ENCODE peak calls at places on chromosomes 12 and 14, in seven cellular contexts. B is endothelial cell of umbilical vein, D is IMR-90, K is ovary, X is lower lobe of right lung, Z is foreskin keratinocyte, V is brain microvascular endothelial cell. O is an unnamed sample.

GRCh38 chr14:88848571-88848970 is 24.1 kb downstream of the TTC8 start:
- DNase-seq in Z (no peak), K (no peak), B (no peak), D (peak; percentile 51), X (no peak), V (no peak), O (no peak)

GRCh38 chr14:50953497-50953896 is 9.2 kb upstream of the PYGL start:
- DNase-seq in V (no peak), X (no peak), D (no peak), Z (no peak), K (no peak), B (no peak), O (no peak)

GRCh38 chr12:100955139-100955538 is 160.6 kb downstream of the ANO4 start:
- DNase-seq in D (peak; percentile 79), K (no peak), Z (no peak), V (peak; percentile 63), X (no peak), B (peak; percentile 45), O (no peak)

GRCh38 chr14:90697577-90698206 is 118.5 kb downstream of the TTC7B start:
- DNase-seq in X (peak; percentile 84), B (peak; percentile 76), Z (no peak), D (peak; percentile 72), V (peak; percentile 56), K (peak; percentile 85), O (peak; percentile 86)

GRCh38 chr12:103769240-103769945 is 71.6 kb downstream of the NT5DC3 start:
- DNase-seq in V (no peak), X (no peak), B (no peak), Z (no peak), D (no peak), K (no peak), O (no peak)

GRCh38 chr12:38711055-38711454 is 194.3 kb downstream of the CPNE8 start:
- DNase-seq in D (no peak), Z (no peak), B (no peak), V (no peak), K (no peak), X (no peak), O (no peak)

GRCh38 chr12:12823308-12823707 is 10.2 kb downstream of the DDX47 start:
- DNase-seq in D (peak; percentile 89), B (peak; percentile 80), K (no peak), V (peak; percentile 83), Z (no peak), X (no peak), O (no peak)

GRCh38 chr14:64053694-64054669 is 201.2 kb downstream of the SYNE2 start:
- DNase-seq in K (no peak), D (peak; percentile 34), B (no peak), X (no peak), Z (no peak), V (peak; percentile 53), O (no peak)

GRCh38 chr12:111532741-111533140 is 66.4 kb downstream of the ATXN2 start:
- DNase-seq in X (no peak), K (no peak), V (no peak), Z (no peak), D (no peak), B (no peak), O (no peak)

GRCh38 chr12:6792522-6793201 is 3.3 kb downstream of the CD4 start:
- DNase-seq in X (peak; percentile 71), D (peak; percentile 13), B (no peak), Z (no peak), K (no peak), V (no peak), O (no peak)

GRCh38 chr12:26122681-26123481 is 2.0 kb downstream of the BHLHE41 start:
- DNase-seq in X (peak; percentile 59), Z (peak; percentile 50), K (peak; percentile 74), D (peak; percentile 79), B (peak; percentile 68), V (peak; percentile 74), O (peak; percentile 21)

DNA sequence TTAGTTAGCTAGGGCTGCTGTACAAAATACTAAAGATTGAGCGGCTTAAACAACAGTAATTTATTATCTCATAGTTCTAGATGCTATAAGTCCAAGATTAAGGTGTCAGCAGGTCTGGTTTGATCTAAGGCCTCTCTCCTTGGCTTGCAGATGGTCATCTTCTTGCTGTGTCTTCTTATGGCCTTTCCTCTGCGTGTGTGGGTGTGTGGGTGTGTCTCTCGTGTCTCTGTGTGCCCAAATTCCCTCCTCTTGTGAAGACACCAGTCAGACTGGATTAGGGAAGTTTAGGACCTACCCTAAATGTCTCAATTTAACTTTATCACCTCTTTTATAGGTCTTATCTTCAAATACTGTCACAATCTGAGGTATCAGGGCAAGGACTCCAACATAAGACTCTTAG is 28.3 kb downstream of the DDHD1 start:
- DNase-seq in B (no peak), K (no peak), V (no peak), D (no peak), Z (no peak), X (no peak), O (no peak)
- H3K27me3 ChIP-seq in B (no peaks in the 10 kb centered on the region), K (no peaks in the 10 kb centered on the region), V (no peaks in the 10 kb centered on the region), D (no peaks in the 10 kb centered on the region), Z (no peaks in the 10 kb centered on the region), X (no peaks in the 10 kb centered on the region), O (no peaks in the 10 kb centered on the region)

GRCh38 chr12:132374821-132375445 is 45.5 kb upstream of the GALNT9 start:
- DNase-seq in X (no peak), K (no peak), V (no peak), D (no peak), B (no peak), Z (no peak), O (peak; percentile 4)
- H3K27me3 ChIP-seq in X (peaks cover 74% of the 10 kb centered on the region), K (no peaks in the 10 kb centered on the region), V (peaks cover 37% of the 10 kb centered on the region), D (peaks cover 15% of the 10 kb centered on the region), B (no peaks in the 10 kb centered on the region), Z (peaks cover 9% of the 10 kb centered on the region), O (peaks cover 73% of the 10 kb centered on the region)

GRCh38 chr14:68691031-68691864 is 101.6 kb downstream of the ZFP36L1 start:
- DNase-seq in X (no peak), B (no peak), K (no peak), Z (no peak), D (no peak), V (no peak), O (no peak)
- H3K27me3 ChIP-seq in X (no peaks in the 10 kb centered on the region), B (no peaks in the 10 kb centered on the region), K (no peaks in the 10 kb centered on the region), Z (no peaks in the 10 kb centered on the region), D (no peaks in the 10 kb centered on the region), V (no peaks in the 10 kb centered on the region), O (no peaks in the 10 kb centered on the region)

GRCh38 chr12:113327000-113327399 is 7.9 kb downstream of the SLC8B1 start:
- DNase-seq in Z (no peak), B (no peak), V (no peak), D (no peak), X (no peak), K (no peak), O (no peak)

GRCh38 chr12:113328368-113328889 is 6.5 kb downstream of the SLC8B1 start:
- DNase-seq in B (no peak), K (no peak), Z (no peak), X (no peak), D (no peak), V (no peak), O (peak; percentile 42)

GRCh38 chr12:113330505-113330904 is 4.4 kb downstream of the SLC8B1 start:
- DNase-seq in B (no peak), D (no peak), Z (no peak), X (no peak), K (no peak), V (no peak), O (no peak)

GRCh38 chr12:113329791-113330417 is 5.0 kb downstream of the SLC8B1 start:
- DNase-seq in B (no peak), D (no peak), K (no peak), Z (no peak), X (no peak), V (no peak), O (no peak)

GRCh38 chr12:113329022-113329790 is 5.7 kb downstream of the SLC8B1 start:
- DNase-seq in B (peak; percentile 20), Z (no peak), X (no peak), V (no peak), K (no peak), D (no peak), O (no peak)
- H3K27me3 ChIP-seq in B (no peaks in the 10 kb centered on the region), Z (no peaks in the 10 kb centered on the region), X (no peaks in the 10 kb centered on the region), V (no peaks in the 10 kb centered on the region), K (no peaks in the 10 kb centered on the region), D (no peaks in the 10 kb centered on the region), O (peaks cover 6% of the 10 kb centered on the region)

GRCh38 chr12:114685869-114686268 is 1.9 kb upstream of the TBX3 start:
- DNase-seq in B (no peak), V (no peak), Z (no peak), K (no peak), X (no peak), D (peak; percentile 71), O (no peak)

GRCh38 chr12:114684870-114685273 is 897 bp upstream of the TBX3 start:
- DNase-seq in X (no peak), V (no peak), B (no peak), D (no peak), K (no peak), Z (no peak), O (no peak)

GRCh38 chr12:114686421-114687268 is 2.7 kb upstream of the TBX3 start:
- DNase-seq in V (no peak), Z (no peak), K (no peak), D (no peak), X (no peak), B (no peak), O (no peak)

GRCh38 chr12:114684098-114684869 is at the start of gene TBX3:
- DNase-seq in B (peak; percentile 95), K (peak; percentile 92), V (peak; percentile 97), X (peak; percentile 85), D (peak; percentile 99), Z (peak; percentile 99), O (peak; percentile 96)

GRCh38 chr12:114685320-114685781 is 1.4 kb upstream of the TBX3 start:
- DNase-seq in V (no peak), B (no peak), K (no peak), X (no peak), D (no peak), Z (no peak), O (peak; percentile 43)
- H3K27me3 ChIP-seq in V (peaks cover 32% of the 10 kb centered on the region), B (peaks cover 52% of the 10 kb centered on the region), K (no peaks in the 10 kb centered on the region), X (peaks cover 82% of the 10 kb centered on the region), D (no peaks in the 10 kb centered on the region), Z (no peaks in the 10 kb centered on the region), O (no peaks in the 10 kb centered on the region)

GRCh38 chr12:11183009-11183408 is 3.7 kb downstream of the TAS2R42 start:
- DNase-seq in D (no peak), X (no peak), K (no peak), B (no peak), Z (no peak), V (no peak), O (no peak)
- H3K27me3 ChIP-seq in D (no peaks in the 10 kb centered on the region), X (no peaks in the 10 kb centered on the region), K (no peaks in the 10 kb centered on the region), B (no peaks in the 10 kb centered on the region), Z (peaks cover 11% of the 10 kb centered on the region), V (no peaks in the 10 kb centered on the region), O (peaks cover 4% of the 10 kb centered on the region)

O was measured in BE2C.